ENCODE peak calls at places on chromosomes 13 and 19, in six cellular contexts. J is tibial artery, O is HL-60, K is AG04449, R is psoas muscle, L is breast epithelium. E is an unnamed sample.

GRCh38 chr13:48949566-48950506 is 25.9 kb upstream of the FNDC3A start:
- DNase-seq in J (no peak), O (no peak), K (no peak), R (no peak), L (no peak), E (no peak)

GRCh38 chr13:50969691-50970090 is 60.1 kb downstream of the RNASEH2B start:
- DNase-seq in J (no peak), O (no peak), K (no peak), R (no peak), L (no peak), E (no peak)

GRCh38 chr19:48603850-48604249 is 2.7 kb upstream of the SPACA4 start:
- DNase-seq in J (no peak), O (no peak), K (no peak), R (no peak), L (no peak), E (no peak)

GRCh38 chr19:10206226-10206873 is 11.6 kb upstream of the DNMT1 start:
- DNase-seq in J (no peak), O (no peak), K (no peak), R (no peak), L (no peak), E (no peak)

GRCh38 chr13:106535552-106536243 is at the start of gene EFNB2:
- DNase-seq in J (peak), O (peak), K (no peak), R (peak), L (peak), E (peak)

GRCh38 chr13:33323766-33324525 is 38.4 kb upstream of the STARD13 start:
- DNase-seq in J (no peak), O (no peak), K (no peak), R (no peak), L (no peak), E (no peak)

GRCh38 chr19:12806242-12807131 is at the start of gene RNASEH2A:
- DNase-seq in J (peak), O (peak), K (no peak), R (peak), L (peak), E (peak)

GRCh38 chr13:53142301-53142700 is 113.7 kb downstream of the OLFM4 start:
- DNase-seq in J (no peak), O (no peak), K (peak), R (no peak), L (no peak), E (no peak)

GRCh38 chr13:74158606-74159352 is 24.6 kb upstream of the KLF12 start:
- DNase-seq in J (no peak), O (no peak), K (no peak), R (no peak), L (no peak), E (no peak)

GRCh38 chr19:18587962-18588610 is 512 bp upstream of the REX1BD start:
- DNase-seq in J (no peak), O (no peak), K (no peak), R (no peak), L (no peak), E (no peak)

DNA sequence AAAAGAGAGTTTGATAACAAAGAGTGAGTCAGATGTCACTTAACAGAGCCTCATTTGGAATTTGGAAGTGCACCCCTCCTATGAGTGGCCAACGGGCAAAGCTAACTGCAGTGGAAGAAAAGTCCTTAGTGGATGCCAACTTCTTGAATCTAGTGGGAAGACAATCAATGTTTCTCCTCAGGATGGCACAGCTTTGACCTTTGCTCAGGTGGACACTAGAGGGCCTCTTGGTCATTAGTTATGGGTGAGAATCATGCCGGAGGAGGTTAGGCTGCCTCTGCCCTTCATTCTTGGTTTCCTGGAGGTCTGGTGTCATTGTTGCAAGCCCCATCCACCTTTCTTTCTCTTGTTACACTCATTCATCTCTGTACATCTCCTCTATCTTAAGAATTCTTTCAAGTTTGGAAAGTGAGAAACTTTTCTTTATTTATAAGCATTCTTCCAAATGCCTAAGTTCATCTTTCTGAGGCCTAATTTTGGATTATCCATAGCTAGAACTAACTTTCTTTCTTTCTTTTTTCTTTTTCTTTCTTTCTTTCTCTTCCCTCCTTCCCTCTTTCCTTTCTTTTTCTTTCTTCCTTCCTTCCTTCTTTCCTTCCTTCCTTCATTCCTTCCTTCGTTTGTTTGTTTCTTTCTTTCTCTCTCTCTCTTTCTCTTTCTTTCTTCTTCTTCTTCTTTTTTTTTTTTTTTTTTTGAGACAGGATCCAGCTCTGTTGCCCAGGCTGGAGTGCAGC is 327.2 kb upstream of the TSHZ3 start:
- DNase-seq in J (no peak), O (no peak), K (no peak), R (no peak), L (no peak), E (no peak)
- TF ChIP-seq CTCF in J (no peak), O (peak), K (no peak), R (no peak), L (no peak), E (no peak)

GRCh38 chr19:43562211-43562697 is 13.1 kb downstream of the XRCC1 start:
- DNase-seq in J (no peak), O (no peak), K (no peak), R (no peak), L (no peak), E (no peak)

GRCh38 chr19:43563816-43564215 is 11.5 kb downstream of the XRCC1 start:
- DNase-seq in J (no peak), O (no peak), K (no peak), R (no peak), L (no peak), E (no peak)

GRCh38 chr19:43561144-43561970 is 14.0 kb downstream of the XRCC1 start:
- DNase-seq in J (no peak), O (no peak), K (no peak), R (no peak), L (no peak), E (no peak)

GRCh38 chr19:43562698-43563241 is 12.6 kb downstream of the XRCC1 start:
- DNase-seq in J (peak), O (peak), K (peak), R (peak), L (peak), E (peak)

GRCh38 chr19:43560687-43561086 is 14.6 kb downstream of the XRCC1 start:
- DNase-seq in J (no peak), O (no peak), K (no peak), R (no peak), L (no peak), E (no peak)
- TF ChIP-seq CTCF in J (no peak), O (peak), K (no peak), R (no peak), L (no peak), E (no peak)

GRCh38 chr13:95298169-95298940 is 2.9 kb downstream of the ABCC4 start:
- DNase-seq in J (no peak), O (no peak), K (no peak), R (no peak), L (no peak), E (no peak)

GRCh38 chr13:95300625-95301134 is 571 bp downstream of the ABCC4 start:
- DNase-seq in J (no peak), O (peak), K (no peak), R (peak), L (no peak), E (peak)

GRCh38 chr13:95301947-95302386 is 716 bp upstream of the ABCC4 start:
- DNase-seq in J (no peak), O (no peak), K (no peak), R (no peak), L (no peak), E (no peak)

GRCh38 chr13:95298971-95299627 is 2.2 kb downstream of the ABCC4 start:
- DNase-seq in J (no peak), O (no peak), K (no peak), R (no peak), L (no peak), E (no peak)

GRCh38 chr13:95301135-95301946 is at the start of gene ABCC4:
- DNase-seq in J (peak), O (peak), K (no peak), R (peak), L (no peak), E (peak)
- TF ChIP-seq CTCF in J (no peak), O (no peak), K (peak), R (no peak), L (no peak), E (no peak)

DNA sequence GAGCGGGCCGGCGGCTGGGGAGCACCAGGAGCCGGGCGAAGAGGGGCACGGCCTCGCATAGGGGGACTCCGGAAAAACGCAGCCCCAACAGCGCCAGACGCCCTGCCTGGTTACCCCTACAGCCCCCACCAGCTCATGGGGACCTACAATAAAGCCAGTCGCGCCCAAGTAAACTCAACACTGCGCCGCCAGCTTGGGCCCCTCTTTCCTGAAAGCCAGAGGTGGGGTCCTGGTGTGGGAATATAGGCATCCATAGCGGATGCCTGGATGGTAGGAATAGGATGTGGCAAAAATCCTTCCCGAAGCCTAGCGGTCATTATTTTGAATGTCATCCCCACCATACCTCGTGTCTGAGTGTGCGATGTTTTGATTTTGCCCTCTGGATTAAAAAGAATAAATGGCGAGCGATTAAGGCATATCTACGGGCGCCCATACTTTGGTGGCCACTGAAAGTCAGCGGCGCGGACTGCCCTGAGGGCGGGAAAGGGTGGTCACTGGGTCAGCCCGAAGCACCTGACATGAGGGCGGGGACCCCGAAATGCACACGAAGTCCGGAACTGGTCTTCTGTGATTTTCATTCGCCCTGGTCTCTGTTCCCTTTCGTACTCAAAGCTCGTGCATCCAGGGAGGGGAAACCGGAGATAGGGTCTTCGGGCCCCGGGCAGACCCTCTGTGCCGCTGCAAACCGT is at the start of the genes NHLRC3 and PROSER1:
- DNase-seq in J (peak), O (peak), K (peak), R (peak), L (peak), E (peak)
- TF ChIP-seq CTCF in J (peak), O (no peak), K (no peak), R (no peak), L (no peak), E (no peak)

GRCh38 chr13:28503182-28503980 is 8.5 kb upstream of the FLT1 start:
- DNase-seq in J (no peak), O (no peak), K (no peak), R (no peak), L (no peak), E (no peak)
- TF ChIP-seq CTCF in J (no peak), O (no peak), K (no peak), R (no peak), L (no peak), E (no peak)

DNA sequence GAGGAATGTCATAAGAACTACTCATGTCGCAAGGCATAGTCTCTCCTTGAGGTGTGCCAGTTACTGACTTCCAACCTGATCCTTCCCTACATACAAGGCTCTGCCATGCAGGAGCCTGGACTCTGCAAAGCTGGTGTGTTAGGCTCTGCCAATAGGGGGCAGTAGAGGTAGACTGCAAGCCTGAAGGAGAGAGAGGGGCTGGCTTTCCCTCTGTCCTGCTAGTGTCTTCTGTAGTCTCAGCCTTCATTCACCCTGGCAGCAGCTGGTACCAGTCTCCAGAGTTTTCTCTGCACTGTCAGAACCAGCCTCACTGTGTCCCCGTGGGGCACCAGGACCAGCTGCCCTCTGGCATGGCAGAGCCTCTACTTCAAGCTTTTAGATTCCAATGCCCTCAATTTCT is 14.5 kb downstream of the SHISA2 start:
- DNase-seq in J (no peak), O (no peak), K (no peak), R (no peak), L (no peak), E (no peak)
- TF ChIP-seq CTCF in J (no peak), O (no peak), K (peak), R (peak), L (no peak), E (peak)

DNA sequence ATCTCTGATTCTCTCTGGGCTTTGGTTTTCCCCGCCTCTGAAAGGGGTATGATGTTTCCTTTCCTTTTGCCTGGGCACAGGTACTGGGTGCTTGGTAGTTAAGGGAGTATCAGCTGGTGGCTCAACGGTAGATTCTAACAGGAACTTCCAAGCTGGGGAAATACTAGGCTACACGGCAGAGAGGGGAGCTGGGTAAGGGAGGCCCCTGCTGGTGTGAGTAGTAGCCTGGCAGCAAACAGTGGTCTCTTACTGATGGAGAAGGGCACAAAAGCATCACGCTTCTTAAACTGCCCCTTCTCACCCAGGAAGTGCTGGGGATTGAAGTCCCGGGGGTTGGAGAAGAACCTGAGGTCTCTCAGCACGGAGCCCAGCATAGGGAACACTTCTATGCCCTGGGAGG is 26.9 kb upstream of the CYP2A7 start:
- DNase-seq in J (no peak), O (no peak), K (no peak), R (no peak), L (no peak), E (no peak)
- TF ChIP-seq CTCF in J (no peak), O (no peak), K (no peak), R (peak), L (peak), E (peak)

GRCh38 chr19:11457831-11458230 is 22.4 kb downstream of the PRKCSH start:
- DNase-seq in J (no peak), O (no peak), K (no peak), R (no peak), L (no peak), E (no peak)

GRCh38 chr19:11457115-11457514 is 21.7 kb downstream of the PRKCSH start:
- DNase-seq in J (no peak), O (no peak), K (no peak), R (no peak), L (no peak), E (no peak)

GRCh38 chr19:11458236-11458900 is 22.5 kb downstream of the ELAVL3 start:
- DNase-seq in J (no peak), O (no peak), K (no peak), R (no peak), L (no peak), E (no peak)

GRCh38 chr19:11461453-11461852 is 19.4 kb downstream of the ELAVL3 start:
- DNase-seq in J (no peak), O (no peak), K (no peak), R (no peak), L (no peak), E (no peak)

DNA sequence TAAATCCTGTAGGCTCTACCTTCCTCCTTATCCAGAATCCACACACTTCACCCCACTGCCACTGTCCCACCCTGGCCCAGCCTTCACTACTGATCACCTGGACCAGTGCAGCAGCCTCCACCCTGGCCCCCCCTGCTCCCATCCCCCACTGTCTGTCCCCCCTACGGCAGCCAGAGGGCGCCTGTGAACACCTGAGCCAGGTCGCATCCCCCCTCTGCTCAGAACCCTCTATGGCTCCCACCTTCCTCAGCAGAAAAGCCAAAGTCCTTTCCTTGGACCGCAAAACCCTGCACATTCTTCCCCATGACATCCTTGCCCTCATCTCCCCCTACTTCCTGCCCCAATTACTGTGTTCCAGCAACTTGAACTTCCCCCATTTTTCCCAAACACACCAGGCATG is 20.6 kb downstream of the ELAVL3 start:
- DNase-seq in J (no peak), O (no peak), K (no peak), R (no peak), L (no peak), E (no peak)
- TF ChIP-seq CTCF in J (no peak), O (no peak), K (no peak), R (no peak), L (no peak), E (no peak)

DNA sequence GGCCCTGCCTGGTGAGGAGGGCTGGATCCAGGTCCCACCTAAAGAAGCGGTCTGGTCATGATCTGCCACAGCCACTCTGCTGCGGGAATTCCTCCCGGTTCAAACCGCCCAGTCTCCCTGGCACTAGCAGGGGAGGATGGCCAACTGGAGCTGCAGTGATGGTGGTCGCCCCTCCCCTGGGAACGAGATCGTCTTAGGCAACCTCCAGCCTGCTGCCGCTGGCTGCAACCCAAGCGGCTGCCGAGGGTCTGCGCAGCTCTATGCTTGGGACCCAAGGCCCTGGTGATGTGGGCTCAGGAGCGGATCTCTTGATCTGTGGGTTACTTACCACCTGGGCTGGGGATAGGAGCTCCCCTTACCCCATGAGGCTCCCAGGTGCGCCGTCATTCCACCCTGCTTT is 69.1 kb downstream of the TNFSF11 start:
- DNase-seq in J (no peak), O (no peak), K (no peak), R (no peak), L (no peak), E (no peak)
- TF ChIP-seq CTCF in J (no peak), O (no peak), K (no peak), R (no peak), L (no peak), E (no peak)

DNA sequence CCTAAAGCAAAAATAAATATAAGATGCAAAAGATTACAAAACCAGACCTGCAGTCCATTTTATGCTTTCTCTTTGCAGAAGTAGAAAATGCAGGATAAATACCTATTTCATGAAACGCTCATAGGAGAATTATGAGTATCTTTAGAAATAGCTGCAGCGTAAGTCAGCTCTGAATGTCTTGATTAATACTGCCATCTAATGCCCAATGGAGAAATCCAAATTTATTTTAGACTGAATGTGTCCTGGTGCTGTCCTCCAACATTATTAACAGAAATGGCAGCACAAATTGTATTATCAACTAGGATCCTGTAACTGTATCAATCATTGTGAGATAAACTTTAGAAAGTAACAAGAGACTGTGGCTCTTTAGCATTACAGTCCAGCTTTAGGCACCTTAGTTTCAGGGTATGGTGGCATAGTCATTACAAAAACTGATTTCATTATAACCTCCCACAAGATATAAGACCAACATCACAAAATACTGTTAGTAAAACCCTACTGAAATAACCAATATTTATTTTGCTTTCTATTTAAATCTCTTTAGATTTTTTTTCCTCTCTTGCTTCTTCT is 162.1 kb upstream of the MIR17HG start:
- DNase-seq in J (no peak), O (no peak), K (no peak), R (no peak), L (no peak), E (no peak)
- TF ChIP-seq CTCF in J (peak), O (no peak), K (no peak), R (peak), L (no peak), E (no peak)